ENCODE peak calls at places on chromosome 7, in seven cellular contexts. W is BJ; Y is WERI-Rb-1; B is CD4-positive, CD25-positive, alpha-beta regulatory T cell; S is prostate gland; K is astrocyte; P is uterus. Q is an unnamed sample.

GRCh38 chr7:79434867-79435266 is 18.6 kb downstream of the MAGI2 start:
- DNase-seq in K (no peak), W (no peak), Y (no peak), S (no peak), P (no peak), B (no peak), Q (no peak)

GRCh38 chr7:105519353-105519752 is 2.7 kb downstream of the PUS7 start:
- DNase-seq in S (no peak), W (no peak), P (no peak), B (no peak), Y (no peak), K (peak), Q (no peak)

GRCh38 chr7:597348-598178 is 77.9 kb upstream of the PDGFA start:
- DNase-seq in S (no peak), P (no peak), B (no peak), K (no peak), W (no peak), Y (no peak), Q (no peak)

GRCh38 chr7:121307021-121307575 is 21.7 kb upstream of the WNT16 start:
- DNase-seq in Y (no peak), B (no peak), K (no peak), P (no peak), S (no peak), W (no peak), Q (no peak)

GRCh38 chr7:119175916-119176627 is 951.6 kb downstream of the ANKRD7 start:
- DNase-seq in W (no peak), B (no peak), S (peak), P (no peak), Y (peak), K (peak), Q (peak)

GRCh38 chr7:158125091-158125490 is 462.5 kb downstream of the PTPRN2 start:
- DNase-seq in W (no peak), K (no peak), P (no peak), S (no peak), Y (no peak), B (no peak), Q (no peak)

GRCh38 chr7:151381333-151382078 is 28.3 kb downstream of the WDR86 start:
- DNase-seq in P (no peak), S (no peak), K (no peak), W (no peak), Y (peak), B (peak), Q (no peak)

GRCh38 chr7:21617916-21618390 is 75.1 kb downstream of the DNAH11 start:
- DNase-seq in Y (no peak), P (no peak), S (peak), K (peak), B (no peak), W (peak), Q (no peak)

GRCh38 chr7:112362796-112363195 is 87.5 kb upstream of the IFRD1 start:
- DNase-seq in Y (no peak), B (no peak), W (no peak), S (no peak), K (peak), P (no peak), Q (no peak)

GRCh38 chr7:100674441-100675407 is 1.2 kb downstream of the GNB2 start:
- DNase-seq in P (no peak), B (peak), W (no peak), Y (no peak), K (no peak), S (no peak), Q (no peak)

GRCh38 chr7:143447500-143447899 is 4.2 kb downstream of the TAS2R60 start:
- DNase-seq in Y (no peak), K (no peak), S (no peak), B (no peak), W (no peak), P (no peak), Q (no peak)

GRCh38 chr7:27419581-27420177 is 177.1 kb downstream of the EVX1 start:
- DNase-seq in Y (no peak), P (no peak), B (no peak), W (no peak), K (peak), S (no peak), Q (no peak)

GRCh38 chr7:100353685-100354330 is 4.1 kb upstream of the PILRB start:
- DNase-seq in Y (no peak), B (no peak), P (no peak), K (no peak), W (no peak), S (no peak), Q (peak)

GRCh38 chr7:91836065-91836368 is 44.5 kb downstream of the MTERF1 start:
- DNase-seq in B (no peak), P (no peak), W (no peak), Y (no peak), S (no peak), K (peak), Q (no peak)

GRCh38 chr7:79782256-79782655 is 328.8 kb upstream of the MAGI2 start:
- DNase-seq in Y (no peak), P (no peak), B (no peak), W (no peak), K (no peak), S (no peak), Q (no peak)

GRCh38 chr7:37439282-37440021 is 9.2 kb downstream of the ELMO1 start:
- DNase-seq in P (no peak), B (no peak), Y (no peak), K (no peak), W (no peak), S (no peak), Q (no peak)

GRCh38 chr7:156073366-156074052 is 261.2 kb upstream of the SHH start:
- DNase-seq in W (no peak), S (peak), B (no peak), Y (no peak), K (no peak), P (no peak), Q (no peak)

GRCh38 chr7:2709553-2710165 is 21.7 kb downstream of the AMZ1 start:
- DNase-seq in Y (peak), P (peak), W (no peak), K (no peak), S (peak), B (peak), Q (peak)
- H3K4me3 ChIP-seq in Y (peak), P (no peak), W (no peak), K (no peak), S (no peak), B (peak), Q (peak)

GRCh38 chr7:101915000-101915399 is 97.6 kb downstream of the CUX1 start:
- DNase-seq in Y (peak), P (no peak), S (no peak), B (no peak), W (no peak), K (no peak), Q (no peak)

GRCh38 chr7:101911800-101912705 is 94.6 kb downstream of the CUX1 start:
- DNase-seq in S (no peak), B (no peak), Y (no peak), P (peak), K (no peak), W (no peak), Q (no peak)

GRCh38 chr7:101912711-101913110 is 95.3 kb downstream of the CUX1 start:
- DNase-seq in W (no peak), K (no peak), B (no peak), Y (no peak), P (peak), S (no peak), Q (no peak)

GRCh38 chr7:101913247-101913721 is 95.9 kb downstream of the CUX1 start:
- DNase-seq in S (no peak), B (no peak), K (no peak), Y (no peak), P (peak), W (no peak), Q (no peak)

GRCh38 chr7:101913876-101914275 is 96.5 kb downstream of the CUX1 start:
- DNase-seq in B (no peak), W (no peak), S (no peak), Y (no peak), P (no peak), K (peak), Q (no peak)
- H3K4me3 ChIP-seq in B (no peak), W (no peak), S (no peak), Y (no peak), P (peak), K (no peak), Q (no peak)

DNA sequence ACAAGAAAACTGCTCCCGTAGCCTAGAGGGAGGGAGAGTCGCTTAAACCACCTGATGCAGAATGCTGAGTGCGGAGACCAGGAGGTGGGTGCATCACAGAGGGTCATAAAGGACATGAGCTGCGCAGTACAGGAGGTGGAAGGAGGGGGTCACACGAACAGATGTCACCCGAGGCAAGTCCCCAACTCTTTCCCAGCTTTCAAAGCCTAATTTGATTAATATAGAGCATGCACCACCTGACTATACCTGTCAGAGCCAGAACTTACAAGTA is 867 bp upstream of the VOPP1 start:
- DNase-seq in S (no peak), K (no peak), Y (no peak), B (no peak), W (no peak), P (no peak), Q (no peak)
- H3K4me3 ChIP-seq in S (peak), K (peak), Y (peak), B (peak), W (peak), P (peak), Q (no peak)

DNA sequence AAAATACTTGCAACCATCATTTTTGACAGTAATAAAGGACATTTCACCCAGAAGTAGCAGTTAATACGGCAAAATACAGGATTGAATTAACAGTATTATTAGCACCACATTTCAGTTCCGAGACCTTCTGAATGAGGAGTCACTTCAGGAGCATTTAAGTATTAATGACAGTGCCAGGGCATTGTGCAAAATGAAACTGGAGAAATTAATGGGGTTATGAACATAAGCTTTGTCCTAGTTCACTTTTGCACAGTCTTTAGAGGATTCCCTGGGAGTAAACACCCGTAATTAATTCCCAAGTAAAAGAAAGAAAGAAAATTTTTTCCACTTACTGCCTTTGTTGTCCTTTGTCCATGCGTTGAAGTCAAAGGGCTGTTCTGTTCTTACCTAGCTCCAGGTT is 297.5 kb upstream of the SEMA3A start:
- DNase-seq in P (no peak), B (no peak), W (no peak), Y (no peak), S (no peak), K (no peak), Q (no peak)
- H3K4me3 ChIP-seq in P (no peak), B (no peak), W (peak), Y (no peak), S (no peak), K (no peak), Q (no peak)

GRCh38 chr7:102431617-102432298 is 1.6 kb upstream of the ORAI2 start:
- DNase-seq in K (no peak), W (no peak), B (peak), Y (peak), P (no peak), S (peak), Q (peak)
- H3K4me3 ChIP-seq in K (no peak), W (no peak), B (peak), Y (peak), P (no peak), S (no peak), Q (peak)

GRCh38 chr7:139034336-139034735 is 1.5 kb downstream of the ZC3HAV1L start:
- DNase-seq in W (no peak), B (no peak), P (no peak), Y (no peak), K (no peak), S (no peak), Q (no peak)
- H3K4me3 ChIP-seq in W (peak), B (no peak), P (no peak), Y (no peak), K (peak), S (no peak), Q (peak)

DNA sequence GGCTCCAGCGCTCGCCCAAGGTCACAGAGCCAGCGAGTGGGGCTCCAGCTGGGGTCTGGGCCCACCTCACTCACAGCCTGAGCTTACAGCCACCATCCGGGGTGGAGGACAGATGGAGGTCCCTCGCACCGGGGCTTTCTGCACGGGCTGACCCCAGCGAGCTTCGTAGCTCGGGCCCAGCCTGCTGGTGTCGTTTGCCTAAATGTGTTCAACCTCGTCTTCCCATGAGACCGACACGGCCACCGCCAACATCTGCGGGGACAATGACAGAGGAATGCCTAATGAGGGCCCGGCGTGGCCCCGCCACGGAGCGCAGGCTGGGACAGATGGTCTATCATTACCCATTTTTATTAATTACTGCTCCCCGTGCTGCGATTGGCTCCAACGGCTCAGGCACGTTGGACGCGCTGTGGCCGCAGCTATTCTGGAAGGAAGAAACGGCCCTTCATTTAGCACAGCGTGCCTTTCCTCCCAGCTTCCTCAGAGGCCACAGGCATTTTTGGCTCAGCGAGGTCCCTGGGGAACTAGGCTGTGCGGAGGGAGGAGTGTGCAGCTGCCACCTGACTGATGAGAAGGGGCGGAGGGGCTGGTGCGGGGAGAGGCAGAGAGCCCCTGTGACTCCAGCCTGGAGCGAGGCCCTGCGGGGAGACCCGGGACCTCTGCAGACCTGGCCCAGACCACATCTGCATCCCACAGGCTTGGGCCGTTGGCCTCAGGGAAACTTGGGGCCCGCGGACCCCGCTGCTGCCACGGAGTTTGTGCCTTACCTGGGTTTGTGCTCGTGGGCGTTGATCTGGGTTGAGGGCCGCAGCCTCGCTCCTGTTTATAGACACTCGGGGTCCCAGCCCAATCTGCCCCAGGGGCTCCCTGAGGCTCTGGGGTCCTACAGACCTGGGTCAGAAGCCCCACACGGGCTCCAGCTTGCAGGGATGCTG is 22.9 kb upstream of the ELFN1 start:
- DNase-seq in K (peak), W (no peak), P (peak), Y (peak), S (no peak), B (no peak), Q (no peak)
- H3K4me3 ChIP-seq in K (no peak), W (no peak), P (no peak), Y (no peak), S (no peak), B (no peak), Q (no peak)

GRCh38 chr7:18087687-18088078 is 60.0 kb upstream of the PRPS1L1 start:
- DNase-seq in K (no peak), B (no peak), P (peak), Y (peak), W (no peak), S (no peak), Q (no peak)
- H3K4me3 ChIP-seq in K (peak), B (no peak), P (peak), Y (peak), W (no peak), S (peak), Q (no peak)

GRCh38 chr7:131164025-131164899 is 163.4 kb upstream of the MKLN1 start:
- DNase-seq in W (peak), K (peak), Y (no peak), S (no peak), B (no peak), P (no peak), Q (no peak)
- H3K4me3 ChIP-seq in W (no peak), K (no peak), Y (no peak), S (no peak), B (no peak), P (no peak), Q (no peak)

GRCh38 chr7:138889982-138890381 is 91.2 kb downstream of the KIAA1549 start:
- DNase-seq in B (no peak), K (no peak), W (no peak), P (no peak), Y (no peak), S (no peak), Q (no peak)

GRCh38 chr7:138891446-138891810 is 89.8 kb downstream of the KIAA1549 start:
- DNase-seq in Y (no peak), B (no peak), P (no peak), K (no peak), S (no peak), W (peak), Q (no peak)

GRCh38 chr7:138890467-138890781 is 90.8 kb downstream of the KIAA1549 start:
- DNase-seq in Y (no peak), K (no peak), S (no peak), W (no peak), P (no peak), B (no peak), Q (no peak)

GRCh38 chr7:138892016-138892630 is 89.1 kb downstream of the KIAA1549 start:
- DNase-seq in Y (no peak), S (no peak), W (no peak), P (no peak), B (no peak), K (no peak), Q (no peak)

DNA sequence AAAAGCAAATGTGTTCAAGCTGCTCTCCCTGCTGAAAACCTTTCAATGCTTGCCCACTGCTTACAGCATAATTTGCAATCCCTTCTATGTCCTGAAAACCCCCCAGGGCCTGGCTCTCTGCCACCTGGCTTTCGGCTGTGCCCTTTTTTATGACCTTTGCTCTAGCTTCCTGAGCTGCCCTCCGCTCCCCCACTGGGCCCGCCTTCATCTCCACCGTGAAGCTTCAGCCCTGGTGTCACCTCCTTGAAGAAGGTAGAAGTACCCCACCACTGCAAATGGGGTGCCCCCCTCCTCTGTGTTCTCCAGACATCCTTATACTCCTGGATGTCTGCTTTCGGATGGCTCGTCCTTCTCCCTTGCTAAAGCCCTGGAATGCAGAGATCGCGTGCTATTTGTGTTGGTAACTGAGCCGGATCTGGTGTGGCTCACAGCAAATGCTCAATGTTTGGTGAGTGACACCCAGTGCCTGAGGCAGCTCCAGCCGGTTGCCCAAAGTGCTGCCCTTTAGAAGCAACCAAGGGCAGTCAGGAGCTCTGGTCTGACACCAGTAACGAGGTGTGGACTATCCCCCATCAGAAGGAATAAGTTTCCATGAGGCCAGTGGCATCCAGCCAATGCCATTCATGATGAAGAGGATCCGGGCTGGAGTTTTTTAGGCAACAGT is 90.3 kb downstream of the KIAA1549 start:
- DNase-seq in S (no peak), Y (no peak), K (peak), B (no peak), P (peak), W (peak), Q (no peak)
- H3K4me3 ChIP-seq in S (no peak), Y (no peak), K (peak), B (no peak), P (no peak), W (no peak), Q (no peak)

Q was measured in Jurkat, Clone E6-1.